ENCODE peak calls at places on chromosomes 12 and 14, in nine cellular contexts. Q is Kasumi-1; D is NCI-H524 treated with DMSO at 0.1 percent for 48 hours; S is stimulated activated CD8-positive, alpha-beta memory T cell treated with anti-CD3 and anti-CD28 coated beads, Interleukin-15, amount 100 ng/mL, for 48 hours; U is GM20000; G is germinal center; C is left cardiac atrium; Y is T follicular helper cell; X is right cardiac atrium. W is an unnamed sample.

GRCh38 chr12:15131462-15131861 is 89.8 kb downstream of the RERG start:
- DNase-seq in Q (no peak), D (peak), S (no peak), U (no peak), G (no peak), C (no peak), Y (no peak), X (no peak), W (no peak)

GRCh38 chr12:81627336-81628189 is 131.6 kb downstream of the PPFIA2 start:
- DNase-seq in Q (peak), D (no peak), S (no peak), U (peak), G (no peak), C (no peak), Y (no peak), X (no peak), W (no peak)

GRCh38 chr14:33925209-33925608 is 25.7 kb downstream of the EGLN3 start:
- DNase-seq in Q (no peak), D (no peak), S (no peak), U (no peak), G (no peak), C (no peak), Y (no peak), X (no peak), W (no peak)

GRCh38 chr14:68749487-68750475 is 43.1 kb downstream of the ZFP36L1 start:
- DNase-seq in Q (no peak), D (no peak), S (no peak), U (no peak), G (no peak), C (no peak), Y (no peak), X (no peak), W (no peak)

GRCh38 chr12:131901431-131902331 is 7.3 kb downstream of the ULK1 start:
- DNase-seq in Q (no peak), D (no peak), S (no peak), U (no peak), G (no peak), C (peak), Y (no peak), X (peak), W (no peak)

GRCh38 chr14:34872822-34873590 is 2.2 kb downstream of the BAZ1A start:
- DNase-seq in Q (peak), D (peak), S (no peak), U (peak), G (peak), C (no peak), Y (peak), X (no peak), W (peak)

GRCh38 chr12:94676011-94676709 is 25.8 kb upstream of the TMCC3 start:
- DNase-seq in Q (peak), D (no peak), S (no peak), U (peak), G (peak), C (peak), Y (no peak), X (peak), W (no peak)

GRCh38 chr14:31243860-31244259 is 36.3 kb upstream of the HECTD1 start:
- DNase-seq in Q (no peak), D (no peak), S (peak), U (no peak), G (no peak), C (no peak), Y (no peak), X (no peak), W (no peak)

GRCh38 chr14:102591372-102591943 is 991 bp upstream of the RCOR1 start:
- DNase-seq in Q (peak), D (no peak), S (no peak), U (peak), G (peak), C (peak), Y (peak), X (peak), W (no peak)

GRCh38 chr12:105278043-105278697 is 42.2 kb upstream of the APPL2 start:
- DNase-seq in Q (peak), D (no peak), S (no peak), U (no peak), G (no peak), C (no peak), Y (no peak), X (no peak), W (no peak)

GRCh38 chr14:65791551-65791981 is 379.0 kb downstream of the FUT8 start:
- DNase-seq in Q (no peak), D (no peak), S (no peak), U (peak), G (peak), C (no peak), Y (no peak), X (no peak), W (no peak)

GRCh38 chr12:132357623-132358186 is 28.3 kb upstream of the GALNT9 start:
- DNase-seq in Q (no peak), D (no peak), S (no peak), U (no peak), G (no peak), C (peak), Y (no peak), X (no peak), W (no peak)

GRCh38 chr14:94355191-94355794 is 32.2 kb upstream of the SERPINA6 start:
- DNase-seq in Q (peak), D (peak), S (no peak), U (no peak), G (no peak), C (peak), Y (no peak), X (peak), W (no peak)

GRCh38 chr12:57047981-57048380 is 1.9 kb downstream of the MYO1A start:
- DNase-seq in Q (no peak), D (no peak), S (no peak), U (no peak), G (no peak), C (no peak), Y (no peak), X (no peak), W (no peak)

GRCh38 chr12:63206908-63207307 is 55.9 kb upstream of the AVPR1A start:
- DNase-seq in Q (no peak), D (no peak), S (no peak), U (no peak), G (no peak), C (no peak), Y (no peak), X (peak), W (no peak)

GRCh38 chr12:120094485-120094884 is 22.1 kb downstream of the RAB35 start:
- DNase-seq in Q (no peak), D (no peak), S (no peak), U (no peak), G (no peak), C (no peak), Y (no peak), X (no peak), W (no peak)

GRCh38 chr14:80973918-80974317 is 18.5 kb downstream of the TSHR start:
- DNase-seq in Q (no peak), D (no peak), S (no peak), U (no peak), G (no peak), C (no peak), Y (no peak), X (no peak), W (no peak)

GRCh38 chr14:68910540-68910939 is 68.6 kb downstream of the ACTN1 start:
- DNase-seq in Q (no peak), D (no peak), S (peak), U (no peak), G (no peak), C (no peak), Y (no peak), X (peak), W (no peak)

GRCh38 chr12:93198086-93198485 is 179.6 kb upstream of the NUDT4 start:
- DNase-seq in Q (no peak), D (no peak), S (no peak), U (no peak), G (no peak), C (peak), Y (no peak), X (no peak), W (no peak)

GRCh38 chr14:57963071-57963470 is 97.2 kb upstream of the SLC35F4 start:
- DNase-seq in Q (no peak), D (no peak), S (no peak), U (no peak), G (no peak), C (no peak), Y (no peak), X (no peak), W (no peak)

GRCh38 chr12:990649-991349 is at the start of gene ERC1:
- DNase-seq in Q (peak), D (peak), S (peak), U (peak), G (peak), C (peak), Y (peak), X (peak), W (peak)

GRCh38 chr12:113030875-113031525 is 25.5 kb upstream of the DTX1 start:
- DNase-seq in Q (peak), D (peak), S (no peak), U (peak), G (peak), C (peak), Y (no peak), X (peak), W (peak)

GRCh38 chr12:128069359-128069997 is 197.5 kb upstream of the TMEM132C start:
- DNase-seq in Q (peak), D (no peak), S (no peak), U (peak), G (peak), C (peak), Y (no peak), X (no peak), W (peak)

GRCh38 chr14:60691383-60692113 is 32.6 kb downstream of the SIX4 start:
- DNase-seq in Q (no peak), D (no peak), S (no peak), U (no peak), G (no peak), C (no peak), Y (no peak), X (no peak), W (no peak)

GRCh38 chr14:96479435-96480146 is 22.6 kb upstream of the PAPOLA start:
- DNase-seq in Q (no peak), D (no peak), S (no peak), U (no peak), G (no peak), C (no peak), Y (no peak), X (no peak), W (no peak)

GRCh38 chr14:82642425-82642824 is 1108.8 kb upstream of the SEL1L start:
- DNase-seq in Q (no peak), D (no peak), S (no peak), U (no peak), G (no peak), C (no peak), Y (peak), X (peak), W (peak)

GRCh38 chr12:123787466-123787865 is 25.4 kb downstream of the DNAH10 start:
- DNase-seq in Q (no peak), D (no peak), S (no peak), U (no peak), G (no peak), C (no peak), Y (no peak), X (no peak), W (no peak)

GRCh38 chr12:47207005-47207717 is 127.4 kb upstream of the AMIGO2 start:
- DNase-seq in Q (peak), D (peak), S (no peak), U (peak), G (peak), C (no peak), Y (no peak), X (peak), W (no peak)

GRCh38 chr12:15924956-15925355 is 13.8 kb downstream of the DERA start:
- DNase-seq in Q (no peak), D (no peak), S (no peak), U (no peak), G (no peak), C (no peak), Y (no peak), X (no peak), W (no peak)

GRCh38 chr14:90541076-90541634 is 144.3 kb downstream of the CALM1 start:
- DNase-seq in Q (no peak), D (no peak), S (no peak), U (no peak), G (no peak), C (peak), Y (no peak), X (peak), W (no peak)

GRCh38 chr12:64990991-64991570 is 130.0 kb downstream of the WIF1 start:
- DNase-seq in Q (no peak), D (no peak), S (no peak), U (no peak), G (no peak), C (no peak), Y (no peak), X (no peak), W (no peak)

GRCh38 chr14:104735830-104736642 is 12.0 kb downstream of the ADSS1 start:
- DNase-seq in Q (no peak), D (no peak), S (no peak), U (no peak), G (no peak), C (peak), Y (no peak), X (peak), W (no peak)

GRCh38 chr12:104232609-104233280 is 17.2 kb downstream of the TXNRD1 start:
- DNase-seq in Q (no peak), D (no peak), S (no peak), U (no peak), G (no peak), C (no peak), Y (no peak), X (no peak), W (no peak)

GRCh38 chr12:119410396-119410795 is 75.9 kb downstream of the CCDC60 start:
- DNase-seq in Q (no peak), D (no peak), S (no peak), U (no peak), G (no peak), C (no peak), Y (no peak), X (no peak), W (no peak)

GRCh38 chr12:650983-651382 is 12.3 kb downstream of the NINJ2 start:
- DNase-seq in Q (peak), D (no peak), S (no peak), U (no peak), G (no peak), C (no peak), Y (no peak), X (no peak), W (no peak)

W was measured in NCI-H187 treated with DMSO at 0.1 percent for 48 hours.